ENCODE peak calls at places on chromosomes 6 and 20, in ten cellular contexts. X, I, T, F, V, J, P, H, L and C are unnamed samples. For H3K9me3, the result is how much of the 10 kb centered on the place peaks cover.

GRCh38 chr6:29016559-29017427 is 11.7 kb upstream of the ZNF311 start:
- DNase-seq in P (peak), V (peak), X (peak), T (peak), F (peak), I (peak), L (no peak), H (peak), J (peak), C (peak)

GRCh38 chr20:45487231-45487635 is 17.7 kb downstream of the WFDC2 start:
- DNase-seq in F (no peak), T (peak), H (no peak), I (peak), J (no peak), P (no peak), X (no peak), L (no peak), V (no peak), C (peak)

GRCh38 chr20:62367136-62367482 is at the start of gene LAMA5:
- DNase-seq in I (peak), P (no peak), F (peak), J (no peak), X (no peak), T (no peak), H (no peak), L (no peak), V (peak), C (peak)

GRCh38 chr20:10359621-10360040 is 74.4 kb downstream of the MKKS start:
- DNase-seq in P (peak), H (no peak), X (no peak), L (no peak), J (no peak), F (peak), T (no peak), V (no peak), I (no peak), C (no peak)

GRCh38 chr6:150231456-150231855 is 88.6 kb downstream of the PPP1R14C start:
- DNase-seq in F (peak), V (no peak), H (no peak), I (no peak), L (no peak), J (no peak), P (no peak), X (no peak), T (no peak), C (no peak)

GRCh38 chr20:31543966-31544598 is 29.8 kb downstream of the HM13 start:
- DNase-seq in F (peak), J (no peak), P (peak), H (no peak), X (peak), I (peak), V (no peak), L (no peak), T (no peak), C (no peak)

GRCh38 chr6:236519-236918 is 55.8 kb upstream of the DUSP22 start:
- DNase-seq in V (no peak), X (no peak), F (no peak), J (no peak), I (no peak), T (no peak), L (no peak), H (no peak), P (no peak), C (no peak)

GRCh38 chr6:69827491-69827890 is 30.7 kb upstream of the LMBRD1 start:
- DNase-seq in I (no peak), F (peak), P (peak), L (no peak), J (no peak), V (no peak), H (no peak), X (no peak), T (no peak), C (no peak)

GRCh38 chr6:6886160-6886885 is 221.4 kb upstream of the RREB1 start:
- DNase-seq in V (peak), J (no peak), H (no peak), F (no peak), T (no peak), I (no peak), P (no peak), X (no peak), L (no peak), C (peak)

GRCh38 chr6:158531566-158531965 is 28.3 kb upstream of the TMEM181 start:
- DNase-seq in I (no peak), V (no peak), X (no peak), P (no peak), T (no peak), J (no peak), L (no peak), F (no peak), H (no peak), C (no peak)

GRCh38 chr6:170522565-170523183 is 30.4 kb downstream of the PSMB1 start:
- DNase-seq in P (peak), T (no peak), L (no peak), F (peak), X (no peak), H (no peak), V (peak), I (peak), J (no peak), C (no peak)

GRCh38 chr6:89818977-89819335 is 638 bp downstream of the MDN1 start:
- DNase-seq in F (peak), H (peak), I (no peak), V (no peak), P (peak), X (no peak), L (no peak), T (no peak), J (no peak), C (no peak)

GRCh38 chr6:20660534-20660933 is 126.3 kb downstream of the CDKAL1 start:
- DNase-seq in V (no peak), T (no peak), L (no peak), P (no peak), F (no peak), I (no peak), J (no peak), H (no peak), X (no peak), C (no peak)

GRCh38 chr6:137707590-137708360 is 159.3 kb upstream of the TNFAIP3 start:
- DNase-seq in X (peak), H (peak), J (peak), L (peak), P (peak), F (peak), I (peak), V (peak), T (peak), C (no peak)

GRCh38 chr6:42335896-42336295 is 115.8 kb downstream of the TRERF1 start:
- DNase-seq in P (no peak), L (no peak), H (no peak), I (no peak), V (no peak), J (no peak), T (no peak), F (no peak), X (no peak), C (no peak)

GRCh38 chr6:126127662-126128061 is 141.3 kb downstream of the TRMT11 start:
- DNase-seq in P (peak), J (no peak), V (no peak), L (no peak), I (no peak), X (no peak), H (no peak), F (no peak), T (no peak), C (no peak)

GRCh38 chr20:61435184-61435822 is 183.2 kb downstream of the CDH4 start:
- DNase-seq in P (no peak), T (no peak), J (no peak), I (no peak), F (no peak), L (no peak), V (no peak), H (no peak), X (no peak), C (no peak)

GRCh38 chr20:3563548-3564177 is 92.8 kb downstream of the ATRN start:
- DNase-seq in J (no peak), L (no peak), X (no peak), T (peak), P (peak), I (peak), F (peak), H (no peak), V (no peak), C (no peak)

GRCh38 chr20:62929051-62929538 is 2.8 kb upstream of the DIDO1 start:
- DNase-seq in F (peak), P (peak), L (no peak), H (peak), J (peak), T (no peak), I (no peak), V (peak), X (peak), C (peak)

GRCh38 chr6:112149719-112150263 is 62.4 kb downstream of the FAM229B start:
- DNase-seq in X (peak), I (peak), P (peak), V (no peak), T (no peak), L (no peak), H (no peak), J (no peak), F (peak), C (no peak)

GRCh38 chr6:38599966-38600550 is 39.7 kb downstream of the BTBD9 start:
- DNase-seq in F (peak), P (no peak), J (no peak), I (no peak), H (no peak), T (no peak), V (no peak), X (no peak), L (no peak), C (no peak)

GRCh38 chr6:3233321-3233720 is 5.9 kb upstream of the TUBB2B start:
- DNase-seq in P (no peak), F (no peak), I (no peak), T (no peak), X (no peak), V (no peak), L (no peak), J (no peak), H (no peak), C (no peak)

GRCh38 chr6:31690231-31691077 is 9.6 kb upstream of the LY6G5C start:
- DNase-seq in J (no peak), T (no peak), I (no peak), H (no peak), F (peak), X (no peak), V (no peak), P (no peak), L (no peak), C (no peak)

GRCh38 chr6:90678049-90678779 is 91.3 kb upstream of the MAP3K7 start:
- DNase-seq in P (no peak), V (no peak), T (no peak), H (no peak), J (no peak), F (no peak), X (no peak), L (no peak), I (no peak), C (no peak)

GRCh38 chr6:134424795-134425163 is 106.9 kb upstream of the SGK1 start:
- DNase-seq in T (no peak), F (no peak), J (no peak), I (no peak), L (no peak), P (no peak), V (no peak), H (no peak), X (no peak), C (no peak)

GRCh38 chr6:152696543-152696942 is 1.2 kb upstream of the MYCT1 start:
- DNase-seq in T (no peak), I (no peak), F (peak), X (no peak), L (no peak), H (no peak), V (no peak), P (peak), J (no peak), C (no peak)

GRCh38 chr20:59564943-59565342 is 39.4 kb upstream of the PHACTR3 start:
- DNase-seq in I (no peak), V (no peak), F (no peak), X (no peak), H (no peak), T (no peak), L (no peak), P (no peak), J (no peak), C (no peak)

GRCh38 chr6:93248591-93248990 is 170.8 kb downstream of the EPHA7 start:
- DNase-seq in L (no peak), V (no peak), J (no peak), H (no peak), P (no peak), X (no peak), I (no peak), F (no peak), T (no peak), C (no peak)

GRCh38 chr6:7505196-7505699 is 36.2 kb upstream of the DSP start:
- DNase-seq in L (no peak), V (no peak), H (no peak), X (no peak), I (peak), T (peak), J (no peak), F (peak), P (peak), C (no peak)

GRCh38 chr6:169723200-169723909 is 945 bp downstream of the PHF10 start:
- DNase-seq in I (peak), H (peak), X (peak), P (peak), V (peak), T (peak), F (peak), J (peak), L (no peak), C (peak)

GRCh38 chr20:54293526-54293925 is 85.6 kb downstream of the PFDN4 start:
- DNase-seq in P (peak), T (no peak), J (no peak), H (no peak), F (peak), V (no peak), L (no peak), I (no peak), X (peak), C (no peak)

GRCh38 chr6:158353851-158354508 is 41.7 kb downstream of the TULP4 start:
- DNase-seq in X (no peak), P (peak), F (peak), H (no peak), I (no peak), L (no peak), T (no peak), J (no peak), V (no peak), C (no peak)

GRCh38 chr6:126312013-126312665 is 27.8 kb upstream of the CENPW start:
- DNase-seq in V (no peak), I (peak), X (no peak), T (peak), P (no peak), L (no peak), H (no peak), F (peak), J (no peak), C (no peak)

GRCh38 chr20:14342910-14343309 is 5.5 kb upstream of the FLRT3 start:
- DNase-seq in V (no peak), L (no peak), X (no peak), T (no peak), J (no peak), H (no peak), I (no peak), F (no peak), P (no peak), C (no peak)

GRCh38 chr20:44916586-44916985 is 6.7 kb downstream of the PABPC1L start:
- DNase-seq in I (no peak), X (no peak), H (no peak), F (no peak), T (no peak), L (no peak), J (no peak), P (no peak), V (no peak), C (no peak)

GRCh38 chr6:148770408-148771211 is 23.8 kb downstream of the UST start:
- DNase-seq in L (no peak), H (no peak), X (no peak), T (no peak), V (no peak), F (no peak), J (no peak), P (no peak), I (no peak), C (no peak)

GRCh38 chr6:150637266-150637665 is 37.6 kb downstream of the PLEKHG1 start:
- DNase-seq in P (no peak), H (no peak), X (no peak), F (no peak), I (no peak), L (no peak), V (no peak), T (no peak), J (no peak), C (no peak)

GRCh38 chr6:88952065-88952704 is 11.2 kb downstream of the RNGTT start:
- DNase-seq in F (peak), X (no peak), L (no peak), H (no peak), T (no peak), J (no peak), V (no peak), I (no peak), P (no peak), C (no peak)

GRCh38 chr20:57385940-57386339 is 5.3 kb upstream of the RBM38 start:
- DNase-seq in V (no peak), P (no peak), T (no peak), J (no peak), L (no peak), F (no peak), X (no peak), H (no peak), I (no peak), C (no peak)

GRCh38 chr20:42494290-42494689 is 695.4 kb downstream of the PTPRT start:
- DNase-seq in F (no peak), T (no peak), H (no peak), P (no peak), I (no peak), L (no peak), J (no peak), X (no peak), V (no peak), C (no peak)

GRCh38 chr6:46130665-46131064 is 876 bp downstream of the ENPP4 start:
- DNase-seq in J (no peak), I (no peak), P (no peak), L (no peak), X (no peak), T (no peak), F (no peak), V (no peak), H (peak), C (no peak)

GRCh38 chr6:46128476-46128875 is 1.3 kb upstream of the ENPP4 start:
- DNase-seq in T (no peak), V (no peak), H (no peak), P (no peak), F (no peak), L (no peak), I (no peak), X (no peak), J (no peak), C (no peak)

GRCh38 chr6:46134216-46134615 is 4.4 kb downstream of the ENPP4 start:
- DNase-seq in P (no peak), X (no peak), T (no peak), I (no peak), H (no peak), V (no peak), J (no peak), L (no peak), F (no peak), C (no peak)

GRCh38 chr6:46129634-46130505 is at the start of gene ENPP4:
- DNase-seq in L (peak), J (peak), P (peak), V (peak), F (peak), I (peak), H (peak), X (peak), T (peak), C (peak)

GRCh38 chr6:46129301-46129633 is 522 bp upstream of the ENPP4 start:
- DNase-seq in V (no peak), L (no peak), I (no peak), F (no peak), J (no peak), P (no peak), X (no peak), H (no peak), T (no peak), C (no peak)
- H3K27ac ChIP-seq in V (peak), L (peak), I (no peak), F (no peak), J (peak), P (no peak), X (no peak), H (peak), T (no peak), C (peak)

DNA sequence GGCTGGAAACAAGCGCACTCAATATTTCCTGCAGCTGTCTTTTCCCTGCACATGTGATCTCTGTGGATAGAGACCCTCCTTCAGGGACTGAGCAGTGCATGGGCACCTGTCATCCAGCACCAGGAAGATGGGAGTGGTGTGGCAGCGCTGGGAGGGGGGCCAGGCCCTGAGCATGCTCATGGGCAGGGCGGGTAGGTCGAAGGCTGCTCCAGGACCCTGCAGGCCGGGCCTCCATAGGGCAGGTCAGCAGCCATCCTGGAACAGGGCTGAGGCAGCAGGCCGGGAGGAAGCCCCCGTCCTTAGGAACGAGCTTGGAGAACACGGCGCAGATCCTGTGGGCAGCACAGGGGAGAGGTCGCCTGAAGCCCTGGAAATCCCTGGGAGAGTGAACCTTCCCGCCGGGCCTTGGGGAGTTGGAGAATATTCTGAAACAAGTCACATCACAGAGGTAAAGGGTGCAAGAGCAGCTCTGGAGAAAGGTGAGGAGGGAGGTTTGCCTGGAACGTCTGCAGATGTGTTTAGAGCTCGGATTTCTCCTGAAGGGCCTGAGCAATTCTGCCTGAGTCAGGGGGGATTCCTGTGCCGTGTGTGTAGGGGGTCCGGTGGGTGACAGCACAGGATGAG is 133.2 kb downstream of the SMOC2 start:
- DNase-seq in V (peak), L (no peak), X (no peak), I (no peak), H (no peak), F (no peak), J (no peak), P (no peak), T (no peak), C (no peak)
- H3K9me3 ChIP-seq in V (under half), L (under half), X (under half), I (under half), H (under half), F (under half), J (under half), P (under half), T (under half), C (under half)

GRCh38 chr6:40998661-40999060 is 40.4 kb downstream of the UNC5CL start:
- DNase-seq in F (no peak), I (no peak), J (no peak), V (no peak), L (no peak), T (no peak), H (no peak), P (no peak), X (no peak), C (no peak)

GRCh38 chr6:40997256-40997957 is 41.6 kb downstream of the UNC5CL start:
- DNase-seq in X (no peak), J (no peak), F (peak), P (peak), V (no peak), L (no peak), H (no peak), T (peak), I (no peak), C (no peak)

GRCh38 chr6:41000248-41000647 is 38.8 kb downstream of the UNC5CL start:
- DNase-seq in F (no peak), I (no peak), H (no peak), T (no peak), J (no peak), X (no peak), V (no peak), L (no peak), P (no peak), C (no peak)

GRCh38 chr6:41002168-41002567 is 36.9 kb downstream of the UNC5CL start:
- DNase-seq in P (no peak), L (no peak), X (no peak), T (no peak), V (no peak), H (no peak), I (no peak), F (no peak), J (no peak), C (no peak)

GRCh38 chr6:40999498-41000070 is 39.4 kb downstream of the UNC5CL start:
- DNase-seq in F (peak), J (no peak), X (peak), V (peak), L (no peak), T (peak), H (no peak), I (peak), P (peak), C (no peak)
- H3K4me3 ChIP-seq in F (no peak), J (no peak), X (no peak), V (no peak), L (no peak), T (no peak), H (no peak), I (no peak), P (no peak), C (no peak)

GRCh38 chr20:47148059-47148458 is 208.4 kb downstream of the ZMYND8 start:
- DNase-seq in V (no peak), J (no peak), T (no peak), X (no peak), F (no peak), H (no peak), L (no peak), P (no peak), I (no peak), C (no peak)

GRCh38 chr20:47143658-47144057 is 212.8 kb downstream of the ZMYND8 start:
- DNase-seq in T (no peak), V (no peak), H (no peak), P (no peak), L (no peak), I (no peak), J (no peak), F (no peak), X (no peak), C (no peak)

GRCh38 chr20:47144463-47144862 is 212.0 kb downstream of the ZMYND8 start:
- DNase-seq in H (no peak), X (no peak), V (no peak), I (no peak), L (no peak), P (no peak), T (no peak), J (no peak), F (no peak), C (no peak)

GRCh38 chr20:47149939-47150338 is 206.6 kb downstream of the ZMYND8 start:
- DNase-seq in J (no peak), I (no peak), F (no peak), H (no peak), P (no peak), X (no peak), L (no peak), T (no peak), V (no peak), C (no peak)

DNA sequence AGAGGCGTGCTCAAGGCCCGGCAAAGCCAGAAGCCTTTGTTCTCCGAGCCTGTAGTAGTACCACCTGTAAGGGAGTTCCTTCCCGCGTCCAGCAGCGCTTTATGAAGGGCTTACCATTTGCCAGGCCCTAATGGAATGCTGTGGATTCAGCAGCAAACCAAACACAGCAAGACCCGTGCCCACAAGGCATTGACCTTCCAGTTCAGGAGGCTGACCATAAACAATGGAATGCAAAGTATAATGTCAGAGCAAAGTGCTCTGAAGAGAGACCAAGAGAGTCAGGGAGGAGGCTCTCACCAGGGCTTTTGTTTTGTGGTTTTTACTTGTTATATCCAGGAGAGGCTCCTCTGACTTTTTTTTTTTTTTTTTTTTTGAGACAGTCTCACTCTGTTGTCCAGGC is 209.8 kb downstream of the ZMYND8 start:
- DNase-seq in L (no peak), P (peak), H (no peak), X (no peak), V (no peak), J (no peak), F (peak), T (no peak), I (no peak), C (no peak)
- H3K27ac ChIP-seq in L (no peak), P (no peak), H (no peak), X (no peak), V (no peak), J (no peak), F (no peak), T (peak), I (no peak), C (no peak)